ENCODE peak calls at places on chromosomes 1 and 21, in five cellular contexts. C is ascending aorta; V is A549; M is progenitor cell of endocrine pancreas; G is stimulated activated naive B cell treated with anti-CD40 and anti-IgM and Interleukin-4, amounts not matched to agents 10 μg/mL and 1 μg/mL and 100 μg/mL, for 72 hours. L is an unnamed sample.

GRCh38 chr21:45580576-45581321 is 38.5 kb upstream of the SLC19A1 start:
- DNase-seq in G (no peak), M (no peak), C (peak), V (no peak), L (no peak)

GRCh38 chr1:47906466-47907191 is 90.6 kb downstream of the TRABD2B start:
- DNase-seq in M (no peak), V (no peak), G (no peak), C (no peak), L (no peak)

GRCh38 chr1:217907504-217907903 is 276.4 kb downstream of the SPATA17 start:
- DNase-seq in M (no peak), C (no peak), V (peak), G (no peak), L (no peak)

GRCh38 chr1:198156745-198157240 is at the start of gene NEK7:
- DNase-seq in G (peak), C (peak), M (peak), V (peak), L (no peak)

GRCh38 chr1:91876751-91877573 is 9.0 kb downstream of the TGFBR3 start:
- DNase-seq in C (no peak), G (no peak), M (no peak), V (no peak), L (no peak)

GRCh38 chr1:116514708-116515525 is 55.9 kb downstream of the CD58 start:
- DNase-seq in M (no peak), V (no peak), G (peak), C (no peak), L (no peak)

GRCh38 chr1:6831368-6831767 is 46.1 kb downstream of the CAMTA1 start:
- DNase-seq in G (no peak), C (no peak), M (no peak), V (no peak), L (no peak)

GRCh38 chr1:66490817-66491216 is 43.1 kb upstream of the SGIP1 start:
- DNase-seq in M (no peak), V (no peak), C (no peak), G (no peak), L (no peak)

GRCh38 chr1:5734996-5735395 is 257.2 kb downstream of the NPHP4 start:
- DNase-seq in G (no peak), M (no peak), C (no peak), V (no peak), L (no peak)

GRCh38 chr1:68904472-68904871 is 407.6 kb upstream of the DEPDC1 start:
- DNase-seq in V (no peak), M (no peak), C (no peak), G (no peak), L (peak)

GRCh38 chr1:231629132-231629531 is 2.5 kb downstream of the DISC1 start:
- DNase-seq in C (peak), G (no peak), V (no peak), M (no peak), L (no peak)

GRCh38 chr1:193058529-193059281 is 455 bp downstream of the UCHL5 start:
- DNase-seq in M (peak), V (peak), C (peak), G (peak), L (no peak)

GRCh38 chr1:44565265-44565750 is 109.0 kb downstream of the TMEM53 start:
- DNase-seq in V (no peak), C (no peak), M (no peak), G (no peak), L (no peak)

GRCh38 chr1:153565529-153566374 is at the start of gene S100A2:
- DNase-seq in V (peak), G (peak), C (peak), M (no peak), L (no peak)

GRCh38 chr1:67427947-67428346 is 2.3 kb downstream of the SERBP1 start:
- DNase-seq in G (no peak), V (no peak), C (no peak), M (no peak), L (no peak)

GRCh38 chr1:30724175-30724574 is 790 bp upstream of the MATN1 start:
- DNase-seq in C (no peak), M (no peak), V (no peak), G (no peak), L (no peak)

GRCh38 chr21:45836694-45837670 is 144.6 kb upstream of the COL6A1 start:
- DNase-seq in V (no peak), M (no peak), G (no peak), C (peak), L (no peak)

GRCh38 chr1:202958544-202959275 is 598 bp upstream of the ADIPOR1 start:
- DNase-seq in G (no peak), C (no peak), M (no peak), V (no peak), L (no peak)

GRCh38 chr1:236870721-236871120 is 75.6 kb downstream of the MTR start:
- DNase-seq in M (no peak), C (no peak), G (no peak), V (no peak), L (no peak)

GRCh38 chr1:215517441-215517891 is 49.6 kb upstream of the KCTD3 start:
- DNase-seq in M (no peak), C (no peak), V (no peak), G (no peak), L (peak)